ENCODE peak calls at places on chromosomes 4 and X, in four cellular contexts. J, T, H and X are unnamed samples. For H3K36me3, the result is how much of the 10 kb centered on the place peaks cover.

GRCh38 chrX:10902001-10902400 is 209.1 kb upstream of the HCCS start:
- DNase-seq in H (no peak), T (no peak), J (no peak), X (peak)

GRCh38 chr4:8038702-8039251 is 99.1 kb upstream of the AFAP1 start:
- DNase-seq in H (no peak), T (no peak), J (no peak), X (no peak)

GRCh38 chrX:150525061-150525919 is 43.1 kb upstream of the MTM1 start:
- DNase-seq in J (no peak), H (no peak), T (no peak), X (no peak)

GRCh38 chr4:74092957-74093356 is 6.0 kb downstream of the CXCL2 start:
- DNase-seq in T (no peak), J (no peak), H (no peak), X (no peak)

GRCh38 chr4:3720461-3720860 is 45.7 kb upstream of the ADRA2C start:
- DNase-seq in T (no peak), J (no peak), H (no peak), X (no peak)

GRCh38 chrX:123884809-123885408 is 25.1 kb downstream of the XIAP start:
- DNase-seq in J (no peak), T (peak), H (peak), X (no peak)

GRCh38 chr4:106369456-106370060 is 980 bp upstream of the GIMD1 start:
- DNase-seq in J (peak), T (peak), H (peak), X (peak)

GRCh38 chrX:130555757-130556156 is 154.0 kb downstream of the RBMX2 start:
- DNase-seq in H (no peak), T (no peak), J (no peak), X (no peak)

GRCh38 chr4:82801910-82802521 is 3.4 kb upstream of the SCD5 start:
- DNase-seq in H (no peak), T (no peak), J (no peak), X (no peak)

GRCh38 chrX:10326578-10326977 is 169.8 kb downstream of the CLCN4 start:
- DNase-seq in H (no peak), T (no peak), J (no peak), X (no peak)

GRCh38 chr4:160611181-160611580 is 1508.3 kb downstream of the RAPGEF2 start:
- DNase-seq in J (no peak), T (no peak), H (no peak), X (no peak)

GRCh38 chrX:20016618-20016945 is 25.7 kb upstream of the BCLAF3 start:
- DNase-seq in J (no peak), H (no peak), T (no peak), X (no peak)

GRCh38 chrX:70605352-70605751 is 160.7 kb downstream of the DLG3 start:
- DNase-seq in T (no peak), J (no peak), H (no peak), X (no peak)

GRCh38 chrX:19893722-19894121 is 6.3 kb upstream of the SH3KBP1 start:
- DNase-seq in H (no peak), J (no peak), T (no peak), X (peak)

GRCh38 chrX:27354021-27354420 is 109.1 kb downstream of the PPP4R3C start:
- DNase-seq in J (no peak), H (no peak), T (no peak), X (no peak)

GRCh38 chrX:139826065-139827044 is 106.5 kb downstream of the ATP11C start:
- DNase-seq in J (no peak), H (no peak), T (no peak), X (peak)

GRCh38 chrX:72125331-72126047 is 6.2 kb downstream of the RTL5 start:
- DNase-seq in H (no peak), J (peak), T (no peak), X (no peak)

GRCh38 chr4:26032142-26032541 is 118.1 kb downstream of the SMIM20 start:
- DNase-seq in T (no peak), H (no peak), J (no peak), X (no peak)

GRCh38 chr4:118712872-118713271 is 27.7 kb downstream of the METTL14 start:
- DNase-seq in H (no peak), J (no peak), T (no peak), X (no peak)

GRCh38 chrX:48496660-48497059 is 12.1 kb upstream of the PORCN start:
- DNase-seq in T (no peak), H (no peak), J (no peak), X (no peak)

GRCh38 chr4:20313237-20314030 is 61.7 kb downstream of the SLIT2 start:
- DNase-seq in H (no peak), T (peak), J (peak), X (no peak)

GRCh38 chr4:149523039-149523438 is 292.6 kb downstream of the IQCM start:
- DNase-seq in H (no peak), T (no peak), J (no peak), X (no peak)

GRCh38 chrX:151753313-151754041 is 18.9 kb downstream of the CNGA2 start:
- DNase-seq in H (peak), T (peak), J (peak), X (peak)
- H3K4me3 ChIP-seq in H (no peak), T (no peak), J (no peak), X (no peak)

DNA sequence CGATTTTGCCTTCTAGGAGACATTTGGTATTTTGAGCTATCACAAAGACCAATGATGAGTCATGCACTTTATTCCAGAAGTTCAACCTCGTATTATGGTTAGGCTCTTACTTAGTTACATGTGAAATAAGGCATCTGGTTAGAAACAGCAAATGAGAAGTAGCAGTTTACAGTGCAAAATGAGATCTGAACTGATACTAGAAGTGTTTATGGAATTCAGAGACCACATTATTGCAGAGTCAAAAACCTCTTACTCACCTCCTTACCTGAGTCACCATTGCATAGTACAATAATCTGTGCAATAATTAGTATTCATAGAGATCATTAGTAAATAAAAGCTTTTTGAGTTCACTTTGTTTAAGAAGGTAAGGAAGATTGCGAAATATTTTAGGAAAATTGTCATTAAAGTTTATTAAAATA is 38.7 kb downstream of the SEC24B start:
- DNase-seq in H (no peak), J (no peak), T (no peak), X (peak)
- H3K36me3 ChIP-seq in H (under half), J (half or more), T (under half), X (under half)

GRCh38 chrX:133868250-133868649 is 117.1 kb downstream of the GPC3 start:
- DNase-seq in T (no peak), J (no peak), H (no peak), X (no peak)

GRCh38 chrX:133869270-133869669 is 116.1 kb downstream of the GPC3 start:
- DNase-seq in J (no peak), H (no peak), T (no peak), X (no peak)

GRCh38 chrX:133865761-133866470 is 119.5 kb downstream of the GPC3 start:
- DNase-seq in T (peak), H (no peak), J (no peak), X (no peak)

DNA sequence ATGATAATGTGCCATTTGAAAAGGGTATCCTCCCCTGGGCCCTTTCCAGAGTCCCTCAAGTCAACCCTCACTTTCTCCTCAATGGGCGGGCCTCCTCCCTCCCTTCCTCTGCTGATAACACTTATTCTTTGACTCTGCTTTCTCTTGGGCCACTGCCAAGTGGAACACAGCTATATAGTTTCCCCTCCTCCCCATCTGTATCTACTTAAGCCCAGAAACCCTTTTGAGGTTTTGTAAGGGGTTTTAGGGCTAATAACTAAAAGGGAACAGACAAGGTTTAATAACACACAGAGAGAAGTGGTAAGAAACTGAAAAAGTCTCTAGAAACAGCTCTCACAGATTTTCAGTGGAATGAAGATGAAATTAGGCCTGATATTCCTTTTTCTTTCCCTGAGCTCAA is 116.7 kb downstream of the GPC3 start:
- DNase-seq in H (no peak), J (no peak), T (no peak), X (no peak)
- H3K27ac ChIP-seq in H (no peak), J (no peak), T (no peak), X (no peak)

GRCh38 chr4:5892321-5893012 is 419 bp downstream of the CRMP1 start:
- DNase-seq in H (no peak), J (peak), T (peak), X (no peak)
- H3K4me3 ChIP-seq in H (no peak), J (no peak), T (peak), X (no peak)

GRCh38 chr4:1983053-1983845 is 25.5 kb downstream of the NELFA start:
- DNase-seq in H (no peak), T (no peak), J (no peak), X (no peak)
- H3K36me3 ChIP-seq in H (under half), T (under half), J (half or more), X (under half)

GRCh38 chrX:24229400-24229879 is 79.9 kb downstream of the ZFX start:
- DNase-seq in H (no peak), T (no peak), J (no peak), X (no peak)

GRCh38 chrX:24231780-24232179 is 82.1 kb downstream of the SUPT20HL2 start:
- DNase-seq in T (no peak), J (no peak), H (no peak), X (no peak)

GRCh38 chrX:24229967-24230366 is 80.4 kb downstream of the ZFX start:
- DNase-seq in J (no peak), T (no peak), H (no peak), X (no peak)

GRCh38 chrX:24228596-24228995 is 79.1 kb downstream of the ZFX start:
- DNase-seq in T (no peak), J (no peak), H (no peak), X (no peak)

DNA sequence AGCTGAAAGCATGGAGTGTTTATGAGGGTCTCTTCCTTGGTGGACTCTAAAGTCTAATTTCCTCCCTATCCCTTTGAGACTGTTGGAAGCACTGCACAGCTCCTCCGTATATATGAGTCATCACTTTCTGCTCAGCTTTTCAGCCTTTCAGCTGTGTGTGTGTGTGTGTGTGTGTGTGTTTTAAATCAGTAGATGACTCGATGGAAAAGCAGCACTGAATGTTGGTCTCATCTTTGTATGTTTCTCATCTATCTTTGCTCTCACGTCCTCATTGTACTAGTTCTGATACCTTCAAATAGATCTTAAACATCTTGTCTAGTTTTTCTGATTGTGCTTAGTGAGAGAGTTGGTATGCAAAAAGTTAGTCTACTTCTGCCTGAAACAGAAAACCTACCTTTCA is 81.6 kb downstream of the ZFX start:
- DNase-seq in T (no peak), H (no peak), J (no peak), X (peak)
- H3K27ac ChIP-seq in T (no peak), H (no peak), J (no peak), X (no peak)

GRCh38 chr4:24470681-24471622 is 113.4 kb downstream of the DHX15 start:
- DNase-seq in J (peak), H (no peak), T (peak), X (peak)
- H3K4me3 ChIP-seq in J (peak), H (peak), T (peak), X (peak)

GRCh38 chr4:22384154-22384553 is 131.7 kb downstream of the ADGRA3 start:
- DNase-seq in J (no peak), H (no peak), T (no peak), X (no peak)
- H3K36me3 ChIP-seq in J (half or more), H (under half), T (under half), X (under half)

GRCh38 chrX:40090050-40090804 is 7.5 kb downstream of the BCOR start:
- DNase-seq in T (no peak), J (peak), H (no peak), X (peak)
- H3K27ac ChIP-seq in T (peak), J (no peak), H (peak), X (no peak)